ENCODE peak calls at places on chromosomes 13 and 19, in eight cellular contexts. D is colonic mucosa; I is AG04450; V is tibial artery; K is thoracic aorta; H is CD8-positive, alpha-beta T cell; T is fibroblast of lung; A is activated B cell treated with CpG ODN at 0.5 μM for 24 hours. J is an unnamed sample.

GRCh38 chr13:33233547-33233946 is 52.0 kb downstream of the STARD13 start:
- DNase-seq in V (no peak), D (no peak), K (no peak), I (no peak), T (no peak), H (no peak), A (no peak), J (no peak)

GRCh38 chr13:60627071-60627686 is 230.2 kb downstream of the TDRD3 start:
- DNase-seq in V (no peak), T (peak), I (no peak), H (no peak), K (no peak), D (no peak), A (no peak), J (peak)

GRCh38 chr13:106176103-106176502 is 359.4 kb downstream of the EFNB2 start:
- DNase-seq in H (no peak), I (no peak), A (no peak), D (no peak), K (no peak), T (peak), V (no peak), J (no peak)

GRCh38 chr13:95734124-95734523 is 57.2 kb downstream of the DNAJC3 start:
- DNase-seq in H (no peak), T (no peak), A (no peak), D (no peak), K (no peak), I (no peak), V (no peak), J (no peak)

GRCh38 chr19:6616011-6616410 is 25.1 kb upstream of the CD70 start:
- DNase-seq in K (no peak), V (no peak), A (no peak), H (no peak), I (no peak), T (peak), D (no peak), J (no peak)

GRCh38 chr13:44879452-44880058 is 109.7 kb downstream of the NUFIP1 start:
- DNase-seq in V (no peak), A (no peak), T (peak), H (no peak), K (no peak), I (no peak), D (peak), J (no peak)

GRCh38 chr13:23381877-23382276 is 51.6 kb downstream of the SACS start:
- DNase-seq in A (no peak), V (no peak), I (no peak), T (no peak), D (no peak), K (no peak), H (no peak), J (no peak)

GRCh38 chr13:29496241-29496712 is 99.2 kb downstream of the SLC7A1 start:
- DNase-seq in A (peak), T (no peak), H (no peak), I (no peak), D (no peak), K (no peak), V (no peak), J (no peak)

GRCh38 chr13:33931397-33931987 is 113.5 kb downstream of the RFC3 start:
- DNase-seq in V (no peak), D (no peak), H (no peak), K (no peak), T (peak), A (no peak), I (no peak), J (peak)

GRCh38 chr13:32734511-32734910 is 148.3 kb downstream of the PDS5B start:
- DNase-seq in V (no peak), D (no peak), K (no peak), I (peak), H (no peak), A (no peak), T (peak), J (no peak)

GRCh38 chr19:41792513-41793413 is 3.6 kb upstream of the CEACAM3 start:
- DNase-seq in V (no peak), T (peak), A (peak), I (no peak), H (peak), D (peak), K (no peak), J (peak)

GRCh38 chr19:29806098-29806866 is 5.5 kb upstream of the CCNE1 start:
- DNase-seq in D (peak), H (no peak), A (no peak), T (peak), V (no peak), K (no peak), I (no peak), J (no peak)

GRCh38 chr13:70905035-70905434 is 796.8 kb upstream of the KLHL1 start:
- DNase-seq in V (no peak), A (no peak), H (no peak), D (no peak), K (no peak), I (no peak), T (peak), J (no peak)

GRCh38 chr19:7376151-7376852 is 27.6 kb downstream of the ARHGEF18 start:
- DNase-seq in V (no peak), I (no peak), T (peak), D (no peak), A (no peak), H (no peak), K (no peak), J (no peak)

GRCh38 chr19:10226376-10227214 is 4.5 kb downstream of the S1PR2 start:
- DNase-seq in K (no peak), A (no peak), V (peak), T (peak), D (peak), I (peak), H (no peak), J (peak)

GRCh38 chr19:50178859-50179537 is 15.9 kb upstream of the IZUMO2 start:
- DNase-seq in H (no peak), D (no peak), V (no peak), K (no peak), A (no peak), T (no peak), I (no peak), J (no peak)

GRCh38 chr19:35657904-35658700 is 8.2 kb upstream of the UPK1A start:
- DNase-seq in K (no peak), H (no peak), A (no peak), T (peak), I (no peak), D (no peak), V (no peak), J (no peak)
- TF ChIP-seq CTCF in K (no peak), H (no peak), A (no peak), T (peak), I (peak), D (no peak), V (no peak), J (peak)

GRCh38 chr19:58519355-58520256 is at the start of gene ZBTB45:
- DNase-seq in D (peak), V (peak), K (peak), A (peak), H (peak), I (peak), T (peak), J (peak)

GRCh38 chr19:58516964-58517833 is 2.4 kb downstream of the ZBTB45 start:
- DNase-seq in V (no peak), K (no peak), D (no peak), T (no peak), A (no peak), H (no peak), I (no peak), J (no peak)

GRCh38 chr19:58518261-58519086 is 1.1 kb downstream of the ZBTB45 start:
- DNase-seq in V (no peak), A (no peak), K (no peak), I (no peak), H (no peak), D (peak), T (no peak), J (no peak)

GRCh38 chr19:58520257-58520599 is 618 bp upstream of the ZBTB45 start:
- DNase-seq in I (no peak), V (no peak), A (no peak), K (no peak), T (no peak), H (no peak), D (no peak), J (no peak)

GRCh38 chr19:58519087-58519354 is 589 bp downstream of the ZBTB45 start:
- DNase-seq in A (peak), H (peak), V (peak), I (no peak), K (no peak), D (peak), T (peak), J (peak)
- TF ChIP-seq CTCF in A (no peak), H (no peak), V (no peak), I (peak), K (no peak), D (peak), T (peak), J (peak)

DNA sequence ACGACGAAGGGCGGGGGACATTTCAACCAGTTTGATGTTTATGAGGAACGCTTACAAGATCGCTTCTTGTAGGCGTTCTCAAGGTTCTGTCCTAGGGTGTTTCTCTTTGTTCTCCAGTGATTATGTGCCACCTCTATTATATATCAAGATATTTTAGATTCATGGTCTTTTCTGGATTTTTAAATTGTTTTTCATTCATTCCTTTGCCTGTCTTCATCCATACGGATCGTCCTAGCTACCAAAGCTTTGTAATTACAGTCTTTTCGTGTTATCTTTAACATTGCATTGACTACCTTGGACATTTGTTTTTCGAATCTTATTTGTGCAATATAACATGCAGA is 342 bp upstream of the EID2 start:
- DNase-seq in T (no peak), I (no peak), D (no peak), K (no peak), V (no peak), H (no peak), A (no peak), J (no peak)
- TF ChIP-seq CTCF in T (no peak), I (no peak), D (no peak), K (no peak), V (no peak), H (peak), A (peak), J (peak)

GRCh38 chr13:67075239-67075638 is 154.9 kb downstream of the PCDH9 start:
- DNase-seq in K (no peak), I (no peak), D (no peak), H (no peak), T (no peak), A (no peak), V (no peak), J (no peak)
- TF ChIP-seq CTCF in K (no peak), I (peak), D (no peak), H (no peak), T (peak), A (no peak), V (no peak), J (peak)

GRCh38 chr13:91498298-91498697 is 99.9 kb downstream of the GPC5 start:
- DNase-seq in V (no peak), D (no peak), H (no peak), I (no peak), T (no peak), K (no peak), A (no peak), J (no peak)

GRCh38 chr13:91491980-91492379 is 93.6 kb downstream of the GPC5 start:
- DNase-seq in A (no peak), I (no peak), V (no peak), K (no peak), H (no peak), T (no peak), D (no peak), J (no peak)

DNA sequence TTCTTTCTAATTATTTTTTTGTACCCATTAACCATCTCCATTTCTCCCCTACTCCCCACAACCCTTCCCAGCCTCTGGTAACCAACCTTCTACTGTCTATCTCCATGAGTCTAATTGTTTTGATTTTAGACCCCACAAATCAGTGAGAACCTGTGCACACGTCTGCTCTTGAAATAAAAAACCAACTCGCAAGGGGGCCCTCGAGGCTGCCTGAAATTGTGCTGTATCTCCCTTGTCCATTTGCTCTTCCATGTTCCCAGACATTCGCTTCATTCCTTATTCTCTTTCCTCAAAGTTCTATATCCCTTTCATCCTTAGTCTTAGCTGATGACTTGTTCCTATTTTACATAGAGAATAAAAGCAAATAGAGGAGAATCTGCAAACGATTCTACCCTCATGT is 95.0 kb downstream of the GPC5 start:
- DNase-seq in D (no peak), V (no peak), T (no peak), H (no peak), A (no peak), I (no peak), K (no peak), J (no peak)
- TF ChIP-seq CTCF in D (no peak), V (no peak), T (no peak), H (no peak), A (no peak), I (no peak), K (no peak), J (no peak)

GRCh38 chr13:99582511-99582910 is 81.2 kb downstream of the TM9SF2 start:
- DNase-seq in D (no peak), A (no peak), K (no peak), I (no peak), V (no peak), T (no peak), H (no peak), J (no peak)

GRCh38 chr13:99572921-99573320 is 71.6 kb downstream of the TM9SF2 start:
- DNase-seq in I (no peak), T (peak), V (no peak), K (no peak), D (no peak), H (no peak), A (no peak), J (no peak)

GRCh38 chr13:99575376-99575775 is 74.1 kb downstream of the TM9SF2 start:
- DNase-seq in I (no peak), T (no peak), K (no peak), D (no peak), V (no peak), H (no peak), A (no peak), J (no peak)

GRCh38 chr13:99580500-99581268 is 79.4 kb downstream of the TM9SF2 start:
- DNase-seq in T (no peak), H (no peak), A (no peak), D (no peak), K (no peak), I (no peak), V (no peak), J (no peak)

GRCh38 chr13:99577934-99578917 is 77.0 kb downstream of the TM9SF2 start:
- DNase-seq in K (no peak), A (no peak), T (no peak), D (no peak), H (no peak), I (no peak), V (no peak), J (peak)
- TF ChIP-seq CTCF in K (peak), A (no peak), T (peak), D (no peak), H (no peak), I (peak), V (peak), J (peak)

GRCh38 chr19:40601061-40601973 is at the start of gene LTBP4:
- DNase-seq in I (no peak), D (peak), T (peak), A (peak), K (no peak), V (peak), H (no peak), J (no peak)

GRCh38 chr19:40603071-40603718 is 2.0 kb downstream of the LTBP4 start:
- DNase-seq in T (peak), A (no peak), V (no peak), K (no peak), H (no peak), D (peak), I (no peak), J (no peak)

GRCh38 chr19:40604647-40605200 is 3.6 kb downstream of the LTBP4 start:
- DNase-seq in V (no peak), T (no peak), K (no peak), A (no peak), I (no peak), H (no peak), D (peak), J (no peak)

GRCh38 chr19:40605201-40605971 is 4.2 kb downstream of the LTBP4 start:
- DNase-seq in K (no peak), H (peak), D (peak), T (peak), I (no peak), V (peak), A (peak), J (no peak)

DNA sequence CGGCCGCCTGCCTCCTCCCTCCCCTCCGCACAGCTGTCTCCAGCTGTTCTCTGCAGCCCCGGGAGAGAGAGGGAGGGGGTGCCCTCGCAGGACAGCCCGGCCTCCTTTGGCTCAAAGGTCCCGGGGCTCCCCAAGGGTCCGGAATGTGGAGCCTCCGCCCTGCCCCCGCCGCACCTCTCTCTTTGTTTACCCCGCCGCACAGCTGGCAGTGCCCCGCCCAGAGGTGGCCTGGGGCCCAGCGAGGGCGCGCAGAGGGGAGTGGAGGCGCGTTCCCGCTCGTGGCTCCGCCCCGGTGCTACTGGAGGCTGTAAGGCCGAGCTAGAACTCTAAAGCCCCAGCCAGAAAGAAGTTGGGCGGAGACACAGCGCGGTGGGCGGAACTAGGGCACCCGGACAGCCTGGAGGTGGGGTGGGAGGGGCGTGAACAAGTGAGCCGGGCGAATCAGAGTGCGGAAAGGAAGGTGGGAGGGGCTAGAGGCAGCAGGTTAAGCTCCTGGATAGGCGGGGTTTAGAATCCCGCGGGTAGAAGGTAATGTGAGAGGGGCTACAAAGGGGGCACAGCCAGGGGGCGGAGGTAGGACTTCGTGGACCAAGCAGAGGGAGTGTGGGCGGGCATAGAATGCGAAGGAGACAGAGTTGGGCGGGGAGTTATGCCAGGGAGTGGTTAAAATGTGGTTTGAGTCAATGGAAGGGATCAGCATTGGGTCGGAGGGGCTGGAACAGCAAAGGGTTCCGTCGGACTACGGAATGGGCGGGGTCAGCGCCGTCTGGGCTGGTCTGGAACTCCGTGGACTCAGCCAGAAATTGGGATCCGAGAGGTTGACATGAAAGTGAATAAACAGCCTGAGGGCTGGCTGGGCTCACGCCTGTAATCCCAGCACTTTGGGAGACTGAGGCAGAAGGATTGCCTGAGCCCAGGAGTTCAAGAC is 2.8 kb downstream of the LTBP4 start:
- DNase-seq in H (peak), D (peak), I (peak), A (peak), K (peak), T (peak), V (peak), J (peak)
- TF ChIP-seq CTCF in H (no peak), D (no peak), I (no peak), A (no peak), K (no peak), T (no peak), V (no peak), J (no peak)

J was measured in neural crest cell.